ENCODE peak calls at places on chromosome 7, in ten cellular contexts. D, M, F, S, C, U, Z, H, W and A are unnamed samples.

GRCh38 chr7:33043875-33044718 is 18.5 kb downstream of the NT5C3A start:
- DNase-seq in D (no peak), M (no peak), F (no peak), S (no peak), C (no peak), U (no peak), Z (no peak), H (no peak), W (no peak), A (peak)

GRCh38 chr7:1981201-1981877 is 251.4 kb downstream of the MAD1L1 start:
- DNase-seq in D (no peak), M (no peak), F (no peak), S (no peak), C (no peak), U (peak), Z (no peak), H (no peak), W (no peak), A (peak)

GRCh38 chr7:135929692-135930091 is 47.5 kb downstream of the MTPN start:
- DNase-seq in D (no peak), M (no peak), F (no peak), S (no peak), C (no peak), U (no peak), Z (no peak), H (no peak), W (no peak), A (no peak)

GRCh38 chr7:23454880-23455526 is 15.3 kb downstream of the IGF2BP3 start:
- DNase-seq in D (no peak), M (no peak), F (no peak), S (no peak), C (no peak), U (no peak), Z (no peak), H (no peak), W (no peak), A (no peak)

GRCh38 chr7:69173341-69173740 is 424.9 kb upstream of the AUTS2 start:
- DNase-seq in D (no peak), M (no peak), F (no peak), S (no peak), C (no peak), U (no peak), Z (no peak), H (no peak), W (no peak), A (no peak)

GRCh38 chr7:126806614-126807013 is 446.1 kb downstream of the GRM8 start:
- DNase-seq in D (no peak), M (no peak), F (no peak), S (no peak), C (no peak), U (no peak), Z (no peak), H (no peak), W (no peak), A (no peak)

GRCh38 chr7:27173412-27174076 is 576 bp downstream of the HOXA10 start:
- DNase-seq in D (peak), M (no peak), F (no peak), S (no peak), C (no peak), U (peak), Z (no peak), H (no peak), W (peak), A (peak)

GRCh38 chr7:26868841-26869505 is 4.6 kb upstream of the SKAP2 start:
- DNase-seq in D (peak), M (no peak), F (no peak), S (no peak), C (no peak), U (no peak), Z (peak), H (no peak), W (no peak), A (no peak)

GRCh38 chr7:135802697-135803096 is 54.1 kb upstream of the FAM180A start:
- DNase-seq in D (no peak), M (no peak), F (no peak), S (no peak), C (no peak), U (no peak), Z (no peak), H (no peak), W (no peak), A (no peak)

GRCh38 chr7:130959743-130960207 is 225.8 kb upstream of the KLF14 start:
- DNase-seq in D (peak), M (no peak), F (no peak), S (peak), C (peak), U (no peak), Z (peak), H (no peak), W (no peak), A (peak)

GRCh38 chr7:18402488-18403183 is 92.9 kb upstream of the HDAC9 start:
- DNase-seq in D (peak), M (no peak), F (no peak), S (peak), C (peak), U (no peak), Z (no peak), H (no peak), W (no peak), A (peak)

GRCh38 chr7:930975-931758 is 23.3 kb downstream of the ADAP1 start:
- DNase-seq in D (no peak), M (no peak), F (no peak), S (no peak), C (no peak), U (no peak), Z (no peak), H (no peak), W (no peak), A (no peak)

GRCh38 chr7:51142741-51143390 is 173.7 kb downstream of the COBL start:
- DNase-seq in D (no peak), M (no peak), F (no peak), S (no peak), C (no peak), U (no peak), Z (no peak), H (no peak), W (no peak), A (no peak)